ENCODE peak calls at places on chromosomes 1 and 21, in eight cellular contexts. S, L, Y, O, W, J, C and Q are unnamed samples.

GRCh38 chr1:169132512-169133227 is 26.2 kb downstream of the ATP1B1 start:
- DNase-seq in S (no peak), Y (no peak), J (no peak), C (no peak), O (peak), L (no peak), W (no peak), Q (no peak)

GRCh38 chr21:45291613-45292398 is 4.1 kb upstream of the POFUT2 start:
- DNase-seq in C (no peak), O (no peak), S (peak), Y (peak), J (no peak), W (no peak), L (no peak), Q (no peak)

GRCh38 chr1:110155878-110156522 is 5.7 kb downstream of the SLC6A17 start:
- DNase-seq in J (no peak), W (peak), C (peak), Y (peak), S (peak), L (peak), O (peak), Q (peak)

GRCh38 chr21:41316641-41317392 is at the start of gene FAM3B:
- DNase-seq in S (no peak), C (no peak), W (no peak), J (no peak), O (no peak), Y (no peak), L (no peak), Q (peak)

GRCh38 chr1:212450331-212450881 is 17.7 kb downstream of the NENF start:
- DNase-seq in W (peak), J (no peak), O (no peak), C (peak), L (no peak), Y (no peak), S (no peak), Q (no peak)

GRCh38 chr1:100936194-100936967 is 40.5 kb downstream of the SLC30A7 start:
- DNase-seq in W (no peak), J (no peak), Y (no peak), O (no peak), L (no peak), C (no peak), S (no peak), Q (no peak)

GRCh38 chr1:91501527-91501859 is 842 bp downstream of the CDC7 start:
- DNase-seq in C (no peak), L (no peak), Y (no peak), J (no peak), O (peak), S (no peak), W (no peak), Q (peak)

GRCh38 chr1:32954183-32954582 is 10.4 kb downstream of the RNF19B start:
- DNase-seq in O (peak), W (no peak), J (no peak), Y (no peak), C (no peak), L (no peak), S (peak), Q (no peak)

GRCh38 chr21:34635307-34635706 is 20.4 kb upstream of the RCAN1 start:
- DNase-seq in J (no peak), S (no peak), W (no peak), Y (no peak), O (no peak), C (no peak), L (no peak), Q (no peak)

GRCh38 chr1:209627349-209628196 is 24.7 kb downstream of the LAMB3 start:
- DNase-seq in O (peak), W (peak), L (peak), Y (peak), J (no peak), S (peak), C (peak), Q (peak)

GRCh38 chr1:233304489-233305102 is 9.1 kb upstream of the PCNX2 start:
- DNase-seq in W (no peak), S (no peak), Y (no peak), L (peak), C (no peak), J (no peak), O (peak), Q (peak)

GRCh38 chr1:82565146-82565545 is 764.4 kb downstream of the ADGRL2 start:
- DNase-seq in O (peak), W (no peak), C (no peak), J (no peak), S (no peak), L (no peak), Y (no peak), Q (peak)

GRCh38 chr1:160813215-160813614 is 17.2 kb downstream of the LY9 start:
- DNase-seq in J (no peak), Y (no peak), W (no peak), O (peak), S (no peak), L (no peak), C (no peak), Q (no peak)

GRCh38 chr1:222654849-222655248 is 37.0 kb downstream of the MIA3 start:
- DNase-seq in S (peak), C (peak), Y (peak), O (peak), W (no peak), L (peak), J (no peak), Q (no peak)

GRCh38 chr1:185645201-185645640 is 89.0 kb upstream of the HMCN1 start:
- DNase-seq in L (no peak), O (peak), Y (no peak), C (no peak), S (no peak), J (no peak), W (no peak), Q (no peak)

GRCh38 chr1:201385299-201385891 is 7.9 kb upstream of the TNNT2 start:
- DNase-seq in S (peak), O (peak), J (no peak), C (no peak), L (no peak), W (peak), Y (peak), Q (peak)

GRCh38 chr1:32186491-32186890 is 7.0 kb downstream of the TXLNA start:
- DNase-seq in C (no peak), S (no peak), Y (no peak), J (no peak), W (no peak), O (no peak), L (no peak), Q (no peak)

GRCh38 chr1:209491897-209492296 is 91.6 kb upstream of the CAMK1G start:
- DNase-seq in S (no peak), C (no peak), Y (no peak), L (no peak), J (no peak), O (no peak), W (no peak), Q (no peak)

GRCh38 chr1:165898837-165899236 is 71.4 kb downstream of the UCK2 start:
- DNase-seq in C (peak), O (peak), L (no peak), W (peak), Y (no peak), J (peak), S (no peak), Q (no peak)

GRCh38 chr1:41632788-41633575 is 148.5 kb upstream of the EDN2 start:
- DNase-seq in Y (no peak), J (no peak), W (no peak), S (no peak), C (no peak), O (no peak), L (no peak), Q (no peak)

GRCh38 chr1:56397811-56398231 is 181.5 kb downstream of the PLPP3 start:
- DNase-seq in O (no peak), Y (no peak), S (no peak), W (no peak), L (no peak), C (no peak), J (no peak), Q (no peak)

GRCh38 chr21:34351786-34352241 is 12.0 kb upstream of the KCNE2 start:
- DNase-seq in O (peak), L (peak), J (no peak), S (peak), C (peak), Y (peak), W (no peak), Q (peak)

GRCh38 chr1:211036701-211037494 is 97.0 kb downstream of the KCNH1 start:
- DNase-seq in S (peak), W (no peak), Y (no peak), J (no peak), C (no peak), O (peak), L (no peak), Q (no peak)

GRCh38 chr1:86201321-86201720 is 44.7 kb upstream of the COL24A1 start:
- DNase-seq in O (peak), C (no peak), L (no peak), Y (no peak), J (no peak), S (no peak), W (no peak), Q (no peak)

GRCh38 chr1:67735806-67736627 is 51.0 kb downstream of the GADD45A start:
- DNase-seq in W (peak), J (peak), O (peak), C (peak), Y (peak), S (peak), L (peak), Q (peak)

GRCh38 chr1:152968248-152968647 is 2.2 kb upstream of the SPRR4 start:
- DNase-seq in Y (no peak), C (no peak), L (no peak), O (no peak), W (no peak), J (no peak), S (no peak), Q (no peak)

GRCh38 chr1:94866178-94866822 is 46.1 kb downstream of the SLC44A3 start:
- DNase-seq in C (no peak), J (no peak), O (peak), W (no peak), Y (no peak), S (peak), L (no peak), Q (no peak)

GRCh38 chr21:42448683-42449082 is 45.0 kb downstream of the UBASH3A start:
- DNase-seq in Y (no peak), O (no peak), L (no peak), S (no peak), C (no peak), J (no peak), W (no peak), Q (no peak)

GRCh38 chr1:236524142-236524891 is 535 bp downstream of the LGALS8 start:
- DNase-seq in C (peak), O (peak), L (peak), Y (peak), J (no peak), W (no peak), S (peak), Q (peak)

GRCh38 chr1:1858382-1859086 is 32.4 kb downstream of the GNB1 start:
- DNase-seq in Y (peak), L (peak), J (peak), W (peak), C (peak), S (peak), O (peak), Q (peak)

DNA sequence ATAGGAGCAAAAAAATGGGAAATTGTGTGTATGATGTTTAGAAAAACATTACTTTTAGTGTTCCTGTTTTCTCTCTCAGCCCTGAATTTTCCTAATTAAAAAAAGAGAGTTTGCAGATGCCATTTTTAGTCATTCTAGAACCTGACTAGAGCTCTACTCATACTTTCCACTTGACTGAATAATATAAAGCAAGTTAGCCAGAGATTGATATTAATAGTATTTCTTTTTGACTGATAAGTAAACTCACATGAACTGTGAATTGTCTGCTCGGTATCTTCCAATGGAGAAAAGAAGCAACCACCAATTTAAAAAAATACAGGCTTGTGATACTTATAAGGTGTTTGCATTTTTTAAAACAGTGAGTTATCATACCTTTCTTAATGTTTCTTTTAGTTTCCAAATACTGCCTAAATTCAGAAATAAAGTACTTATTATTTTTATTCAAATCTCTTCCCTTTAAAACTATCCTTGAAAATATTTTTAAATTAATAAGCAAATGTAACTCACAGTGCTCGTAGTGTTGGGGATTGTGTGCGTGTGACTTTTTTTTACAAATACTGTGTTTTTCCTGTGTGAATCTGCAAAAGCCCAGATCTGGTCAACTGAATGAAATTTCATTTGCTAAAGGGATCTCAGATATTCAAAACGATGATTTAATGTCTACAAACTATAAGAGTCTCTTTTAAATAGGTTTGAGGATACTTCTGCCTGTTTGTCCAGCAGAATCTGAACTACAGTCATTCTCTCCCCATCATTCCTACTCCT is 9.8 kb downstream of the RAP1A start:
- DNase-seq in Y (no peak), W (no peak), S (no peak), O (no peak), C (no peak), J (no peak), L (no peak), Q (no peak)
- H3K27ac ChIP-seq in Y (no peak), W (no peak), S (no peak), O (no peak), C (no peak), J (peak), L (peak), Q (no peak)

GRCh38 chr1:203325418-203326091 is 20.2 kb downstream of the BTG2 start:
- DNase-seq in Y (peak), O (no peak), W (peak), J (no peak), C (peak), L (no peak), S (peak), Q (peak)
- H3K4me3 ChIP-seq in Y (no peak), O (no peak), W (no peak), J (no peak), C (no peak), L (no peak), S (no peak), Q (no peak)

GRCh38 chr1:54409156-54410142 is 3.3 kb upstream of the SSBP3 start:
- DNase-seq in L (peak), W (no peak), O (no peak), S (no peak), J (no peak), Y (peak), C (no peak), Q (no peak)
- H3K27ac ChIP-seq in L (no peak), W (peak), O (no peak), S (no peak), J (no peak), Y (peak), C (no peak), Q (no peak)

GRCh38 chr1:38558055-38558454 is 301.5 kb downstream of the RRAGC start:
- DNase-seq in J (no peak), Y (no peak), O (no peak), S (no peak), L (no peak), W (no peak), C (no peak), Q (no peak)

GRCh38 chr1:38555594-38555993 is 304.0 kb downstream of the RRAGC start:
- DNase-seq in C (no peak), L (no peak), J (no peak), W (no peak), O (no peak), Y (no peak), S (no peak), Q (no peak)

GRCh38 chr1:38559180-38559874 is 300.2 kb downstream of the RRAGC start:
- DNase-seq in L (peak), O (no peak), J (no peak), C (no peak), W (no peak), S (peak), Y (peak), Q (peak)

GRCh38 chr1:38561110-38561509 is 298.5 kb downstream of the RRAGC start:
- DNase-seq in W (no peak), C (no peak), S (no peak), L (no peak), O (no peak), J (no peak), Y (no peak), Q (no peak)

DNA sequence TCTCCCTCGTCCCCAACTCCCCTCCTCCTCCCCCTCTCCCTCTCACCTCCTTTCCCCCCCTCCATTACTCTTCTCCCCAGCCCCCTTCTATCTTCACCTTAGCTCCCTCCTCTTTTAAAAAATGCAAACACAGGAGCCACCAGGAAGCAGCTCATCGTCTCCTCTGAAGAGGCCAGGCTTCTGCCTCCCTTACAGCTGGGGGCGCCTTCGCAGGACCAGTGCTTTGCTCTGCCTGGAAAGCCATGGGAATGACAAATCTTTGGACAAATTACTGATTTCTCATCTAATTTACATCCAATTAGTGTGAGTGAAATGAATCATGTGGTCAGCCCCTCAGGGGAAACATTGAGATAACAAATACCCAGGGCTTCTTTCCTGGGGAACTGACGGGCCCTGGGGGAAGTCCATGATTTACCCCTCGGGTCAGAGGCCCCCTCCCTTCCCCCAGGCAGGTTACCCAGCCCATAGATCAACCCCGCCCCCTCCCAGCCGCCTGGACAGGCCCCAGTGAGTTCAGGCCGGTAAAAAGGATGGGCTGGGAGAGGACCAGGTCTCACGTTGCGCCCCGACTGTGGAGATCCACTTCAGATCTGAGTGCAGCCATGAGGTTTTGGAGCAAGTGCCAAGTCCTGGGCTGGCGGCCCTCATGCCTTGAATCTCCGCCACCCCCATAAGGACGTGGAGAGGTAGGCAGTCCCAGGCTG is 300.9 kb downstream of the RRAGC start:
- DNase-seq in O (no peak), L (peak), C (no peak), J (no peak), S (no peak), W (no peak), Y (no peak), Q (no peak)
- H3K4me3 ChIP-seq in O (no peak), L (no peak), C (no peak), J (no peak), S (no peak), W (no peak), Y (no peak), Q (no peak)

GRCh38 chr1:154502742-154503111 is 515 bp upstream of the SHE start:
- DNase-seq in L (no peak), O (no peak), J (no peak), S (peak), W (no peak), Y (no peak), C (no peak), Q (no peak)

GRCh38 chr1:154502066-154502741 is at the start of the genes SHE and TDRD10:
- DNase-seq in L (peak), Y (no peak), C (peak), J (no peak), O (no peak), S (peak), W (peak), Q (no peak)

GRCh38 chr1:154499446-154499845 is 2.6 kb upstream of the TDRD10 start:
- DNase-seq in C (no peak), Y (no peak), W (no peak), J (no peak), O (no peak), L (no peak), S (no peak), Q (no peak)

GRCh38 chr1:154500533-154500932 is 1.5 kb upstream of the TDRD10 start:
- DNase-seq in Y (no peak), C (no peak), W (no peak), L (no peak), O (no peak), S (no peak), J (no peak), Q (no peak)

DNA sequence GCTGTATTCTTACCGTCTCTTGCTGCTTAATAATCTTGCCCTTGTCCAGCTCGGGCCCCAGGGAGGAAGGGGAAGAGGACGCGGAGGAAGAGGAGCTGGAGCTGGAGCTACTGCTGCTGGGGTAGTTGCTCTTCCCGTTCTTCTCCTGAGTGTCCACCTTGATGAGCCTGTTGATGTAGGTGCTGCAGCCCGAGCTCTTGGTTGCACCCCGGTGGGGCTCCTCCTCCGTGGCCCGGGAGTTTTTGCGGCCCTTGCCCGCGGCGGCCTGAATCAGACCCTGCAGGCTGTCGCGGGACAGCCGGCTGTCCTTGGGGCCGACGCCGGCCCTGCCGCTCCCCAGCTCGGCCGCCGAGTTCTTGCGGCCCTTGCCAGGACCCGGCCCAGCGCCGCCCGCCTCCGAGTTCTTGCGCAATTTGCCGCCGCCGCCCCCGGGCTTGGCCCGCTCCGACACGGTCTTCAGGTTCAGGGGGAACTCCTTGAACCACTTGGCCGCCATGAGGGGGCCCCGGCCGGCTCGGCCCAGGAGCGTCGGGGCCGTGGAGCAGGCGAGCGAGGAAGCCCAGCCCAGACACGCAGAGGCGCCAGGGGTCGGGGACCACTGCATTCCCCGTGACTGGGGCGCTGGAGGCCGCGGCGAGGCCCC is 475 bp upstream of the TDRD10 start:
- DNase-seq in C (peak), J (no peak), O (no peak), L (no peak), S (peak), W (peak), Y (peak), Q (peak)
- H3K27ac ChIP-seq in C (peak), J (peak), O (no peak), L (no peak), S (no peak), W (peak), Y (no peak), Q (no peak)

DNA sequence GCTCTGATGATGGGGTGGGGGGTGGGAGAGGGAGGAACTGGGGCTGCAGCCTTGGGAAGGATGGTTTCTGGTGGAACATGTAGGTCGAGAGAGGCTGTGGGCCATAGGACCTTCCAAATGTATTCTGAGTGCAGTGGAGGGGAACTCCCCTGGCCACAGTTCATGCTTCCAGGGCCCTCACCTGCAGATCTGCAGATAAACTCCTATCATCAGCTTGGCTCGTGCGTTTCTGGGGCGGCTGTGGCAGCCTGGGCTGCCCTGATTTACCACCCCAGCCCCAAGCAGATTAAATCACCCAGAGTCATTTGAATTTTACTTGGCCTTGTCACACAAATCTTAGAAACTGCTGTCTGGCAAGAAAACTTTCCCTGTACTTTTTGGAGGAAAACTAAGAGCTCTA is 60.1 kb upstream of the POU3F1 start:
- DNase-seq in Y (no peak), S (no peak), O (no peak), C (no peak), L (no peak), J (no peak), W (no peak), Q (no peak)
- H3K4me3 ChIP-seq in Y (no peak), S (no peak), O (no peak), C (no peak), L (no peak), J (no peak), W (no peak), Q (no peak)